ENCODE peak calls at places on chromosomes 7 and 10, in ten cellular contexts. One of them, this sample, is unnamed.

GRCh38 chr7:140645166-140645565 is 4.6 kb upstream of the DENND2A start:
- DNase-seq in A549: no peak
- DNase-seq in Peyer's patch: no peak
- DNase-seq in transverse colon: no peak
- DNase-seq in tibial nerve: no peak
- DNase-seq in right lobe of liver: no peak
- DNase-seq in uterus: no peak
- DNase-seq in spleen: peak; percentile 34
- DNase-seq in ovary: peak; percentile 19
- DNase-seq in HCT116: no peak
- DNase-seq in this sample: peak; percentile 50

GRCh38 chr7:7868245-7868899 is 100.2 kb upstream of the GLCCI1 start:
- DNase-seq in A549: no peak
- DNase-seq in transverse colon: no peak
- DNase-seq in tibial nerve: no peak
- DNase-seq in ovary: no peak
- DNase-seq in uterus: no peak
- DNase-seq in right lobe of liver: no peak
- DNase-seq in spleen: no peak
- DNase-seq in HCT116: no peak
- DNase-seq in Peyer's patch: no peak
- DNase-seq in this sample: peak; percentile 65

GRCh38 chr10:107487284-107487683 is 322.8 kb upstream of the SORCS1 start:
- DNase-seq in tibial nerve: no peak
- DNase-seq in ovary: no peak
- DNase-seq in spleen: no peak
- DNase-seq in right lobe of liver: no peak
- DNase-seq in Peyer's patch: no peak
- DNase-seq in A549: no peak
- DNase-seq in transverse colon: no peak
- DNase-seq in HCT116: no peak
- DNase-seq in uterus: no peak
- DNase-seq in this sample: no peak

GRCh38 chr7:51590746-51591145 is 274.1 kb upstream of the COBL start:
- DNase-seq in A549: no peak
- DNase-seq in spleen: no peak
- DNase-seq in tibial nerve: no peak
- DNase-seq in ovary: no peak
- DNase-seq in Peyer's patch: no peak
- DNase-seq in transverse colon: no peak
- DNase-seq in uterus: no peak
- DNase-seq in HCT116: no peak
- DNase-seq in right lobe of liver: no peak
- DNase-seq in this sample: no peak

GRCh38 chr7:104106106-104106505 is 101.7 kb downstream of the ORC5 start:
- DNase-seq in A549: no peak
- DNase-seq in Peyer's patch: no peak
- DNase-seq in right lobe of liver: no peak
- DNase-seq in tibial nerve: no peak
- DNase-seq in uterus: no peak
- DNase-seq in ovary: no peak
- DNase-seq in transverse colon: no peak
- DNase-seq in HCT116: no peak
- DNase-seq in spleen: no peak
- DNase-seq in this sample: no peak

GRCh38 chr10:118662228-118663035 is 67.0 kb upstream of the PRLHR start:
- DNase-seq in spleen: peak; percentile 43
- DNase-seq in tibial nerve: no peak
- DNase-seq in ovary: no peak
- DNase-seq in Peyer's patch: no peak
- DNase-seq in right lobe of liver: no peak
- DNase-seq in uterus: no peak
- DNase-seq in transverse colon: peak; percentile 39
- DNase-seq in A549: no peak
- DNase-seq in HCT116: no peak
- DNase-seq in this sample: peak; percentile 55

GRCh38 chr7:155343150-155343549 is 45.5 kb downstream of the INSIG1 start:
- DNase-seq in A549: no peak
- DNase-seq in Peyer's patch: no peak
- DNase-seq in spleen: no peak
- DNase-seq in ovary: no peak
- DNase-seq in uterus: no peak
- DNase-seq in HCT116: no peak
- DNase-seq in transverse colon: no peak
- DNase-seq in tibial nerve: no peak
- DNase-seq in right lobe of liver: peak; percentile 16
- DNase-seq in this sample: peak; percentile 46

GRCh38 chr7:101330011-101330484 is 8.4 kb upstream of the IFT22 start:
- DNase-seq in transverse colon: no peak
- DNase-seq in HCT116: no peak
- DNase-seq in spleen: no peak
- DNase-seq in A549: no peak
- DNase-seq in right lobe of liver: no peak
- DNase-seq in Peyer's patch: no peak
- DNase-seq in tibial nerve: no peak
- DNase-seq in ovary: no peak
- DNase-seq in uterus: no peak
- DNase-seq in this sample: no peak

GRCh38 chr7:152054377-152055230 is 29.1 kb downstream of the GALNT11 start:
- DNase-seq in Peyer's patch: no peak
- DNase-seq in right lobe of liver: peak; percentile 64
- DNase-seq in tibial nerve: peak; percentile 17
- DNase-seq in spleen: no peak
- DNase-seq in ovary: no peak
- DNase-seq in A549: no peak
- DNase-seq in HCT116: no peak
- DNase-seq in uterus: peak; percentile 26
- DNase-seq in transverse colon: no peak
- DNase-seq in this sample: no peak

GRCh38 chr7:43868681-43869017 is 668 bp downstream of the MRPS24 start:
- DNase-seq in uterus: no peak
- DNase-seq in A549: no peak
- DNase-seq in ovary: no peak
- DNase-seq in right lobe of liver: no peak
- DNase-seq in HCT116: no peak
- DNase-seq in tibial nerve: no peak
- DNase-seq in Peyer's patch: no peak
- DNase-seq in transverse colon: no peak
- DNase-seq in spleen: no peak
- DNase-seq in this sample: no peak

GRCh38 chr10:86152911-86153310 is 213.7 kb downstream of the GRID1 start:
- DNase-seq in right lobe of liver: no peak
- DNase-seq in tibial nerve: no peak
- DNase-seq in transverse colon: no peak
- DNase-seq in ovary: no peak
- DNase-seq in A549: no peak
- DNase-seq in Peyer's patch: no peak
- DNase-seq in spleen: no peak
- DNase-seq in HCT116: no peak
- DNase-seq in uterus: no peak
- DNase-seq in this sample: no peak

GRCh38 chr7:30974605-30975256 is 11.0 kb downstream of the GHRHR start:
- DNase-seq in Peyer's patch: peak; percentile 83
- DNase-seq in HCT116: peak; percentile 46
- DNase-seq in A549: peak; percentile 57
- DNase-seq in right lobe of liver: peak; percentile 73
- DNase-seq in uterus: peak; percentile 33
- DNase-seq in transverse colon: peak; percentile 77
- DNase-seq in ovary: no peak
- DNase-seq in tibial nerve: peak; percentile 28
- DNase-seq in spleen: no peak
- DNase-seq in this sample: peak; percentile 62

GRCh38 chr10:117539271-117539876 is 3.2 kb upstream of the EMX2 start:
- DNase-seq in A549: no peak
- DNase-seq in ovary: no peak
- DNase-seq in uterus: peak; percentile 44
- DNase-seq in spleen: no peak
- DNase-seq in tibial nerve: no peak
- DNase-seq in HCT116: no peak
- DNase-seq in right lobe of liver: peak; percentile 76
- DNase-seq in transverse colon: no peak
- DNase-seq in Peyer's patch: no peak
- DNase-seq in this sample: no peak

GRCh38 chr10:75294518-75294865 is 58.7 kb upstream of the COMTD1 start:
- DNase-seq in transverse colon: no peak
- DNase-seq in ovary: peak; percentile 66
- DNase-seq in spleen: peak; percentile 80
- DNase-seq in HCT116: no peak
- DNase-seq in Peyer's patch: no peak
- DNase-seq in right lobe of liver: no peak
- DNase-seq in A549: no peak
- DNase-seq in tibial nerve: no peak
- DNase-seq in uterus: no peak
- DNase-seq in this sample: peak; percentile 79

GRCh38 chr7:134089446-134089845 is 37.7 kb upstream of the LRGUK start:
- DNase-seq in spleen: no peak
- DNase-seq in right lobe of liver: no peak
- DNase-seq in uterus: no peak
- DNase-seq in transverse colon: no peak
- DNase-seq in tibial nerve: no peak
- DNase-seq in ovary: no peak
- DNase-seq in A549: no peak
- DNase-seq in Peyer's patch: no peak
- DNase-seq in HCT116: no peak
- DNase-seq in this sample: no peak

GRCh38 chr7:126227055-126227454 is 1025.7 kb downstream of the GRM8 start:
- DNase-seq in transverse colon: no peak
- DNase-seq in Peyer's patch: no peak
- DNase-seq in uterus: no peak
- DNase-seq in spleen: no peak
- DNase-seq in tibial nerve: no peak
- DNase-seq in HCT116: no peak
- DNase-seq in A549: no peak
- DNase-seq in right lobe of liver: no peak
- DNase-seq in ovary: no peak
- DNase-seq in this sample: no peak

DNA sequence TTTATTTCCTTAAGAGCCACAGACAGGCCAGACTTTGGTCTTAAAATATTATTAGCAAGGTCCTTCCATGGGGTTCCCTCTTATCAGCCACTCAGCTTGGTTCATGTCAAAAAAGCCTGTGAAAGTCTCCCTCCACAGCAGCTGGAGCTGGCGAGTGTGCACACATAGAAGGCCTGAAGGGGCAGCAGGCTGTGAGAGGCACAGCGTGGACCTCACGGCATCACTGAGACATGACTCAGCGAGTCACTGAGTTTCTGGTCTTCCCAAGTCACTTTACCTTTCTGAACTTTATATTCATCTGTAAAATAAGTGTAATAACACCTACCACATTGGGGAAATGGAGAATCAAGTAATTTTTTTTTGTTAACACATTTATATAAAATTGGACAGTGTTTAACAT is 8.7 kb downstream of the TAF3 start:
- DNase-seq in spleen: no peak
- DNase-seq in tibial nerve: no peak
- DNase-seq in right lobe of liver: no peak
- DNase-seq in ovary: no peak
- DNase-seq in A549: peak; percentile 55
- DNase-seq in HCT116: no peak
- DNase-seq in Peyer's patch: no peak
- DNase-seq in uterus: no peak
- DNase-seq in transverse colon: no peak
- DNase-seq in this sample: no peak
- TF ChIP-seq CTCF in spleen: no peak
- TF ChIP-seq CTCF in tibial nerve: no peak
- TF ChIP-seq CTCF in right lobe of liver: no peak
- TF ChIP-seq CTCF in ovary: no peak
- TF ChIP-seq CTCF in A549: no peak
- TF ChIP-seq CTCF in HCT116: peak; percentile 25
- TF ChIP-seq CTCF in Peyer's patch: no peak
- TF ChIP-seq CTCF in uterus: no peak
- TF ChIP-seq CTCF in transverse colon: no peak
- TF ChIP-seq CTCF in this sample: no peak

GRCh38 chr7:192035-192649 is at the start of gene FAM20C:
- DNase-seq in ovary: peak; percentile 86
- DNase-seq in HCT116: peak; percentile 23
- DNase-seq in uterus: peak; percentile 77
- DNase-seq in A549: peak; percentile 91
- DNase-seq in transverse colon: peak; percentile 83
- DNase-seq in Peyer's patch: peak; percentile 87
- DNase-seq in right lobe of liver: peak; percentile 94
- DNase-seq in tibial nerve: peak; percentile 77
- DNase-seq in spleen: peak; percentile 90
- DNase-seq in this sample: peak; percentile 95
- TF ChIP-seq POLR2A in ovary: peak; percentile 69
- TF ChIP-seq POLR2A in HCT116: peak; percentile 62
- TF ChIP-seq POLR2A in uterus: peak; percentile 87
- TF ChIP-seq POLR2A in A549: peak; percentile 80
- TF ChIP-seq POLR2A in transverse colon: peak; percentile 46
- TF ChIP-seq POLR2A in Peyer's patch: peak; percentile 79
- TF ChIP-seq POLR2A in right lobe of liver: peak; percentile 91
- TF ChIP-seq POLR2A in tibial nerve: peak; percentile 84
- TF ChIP-seq POLR2A in spleen: no peak
- TF ChIP-seq POLR2A in this sample: no peak

DNA sequence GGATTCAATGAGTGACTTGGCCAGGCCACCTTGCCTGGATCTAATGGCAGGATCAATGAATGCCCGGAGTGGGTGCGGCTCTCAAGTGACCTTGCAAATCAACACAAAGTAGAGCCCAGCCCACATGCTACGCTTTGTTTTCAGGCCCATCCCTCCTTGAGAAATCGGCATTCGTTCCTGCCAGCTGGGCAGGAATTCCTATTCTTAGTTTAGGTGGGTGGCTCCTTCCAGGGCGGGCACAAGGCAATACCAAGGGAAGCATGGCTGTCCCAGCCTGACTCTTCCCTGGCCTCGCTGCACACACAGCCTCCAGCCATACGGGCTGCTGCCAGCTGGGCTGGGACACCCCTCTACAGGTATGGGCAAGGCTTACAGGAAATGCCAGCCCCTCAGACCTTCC is 119.3 kb downstream of the SH3PXD2A start:
- DNase-seq in transverse colon: no peak
- DNase-seq in uterus: no peak
- DNase-seq in ovary: no peak
- DNase-seq in right lobe of liver: no peak
- DNase-seq in HCT116: no peak
- DNase-seq in tibial nerve: no peak
- DNase-seq in spleen: no peak
- DNase-seq in A549: no peak
- DNase-seq in Peyer's patch: no peak
- DNase-seq in this sample: no peak
- H3K4me1 ChIP-seq in transverse colon: peaks cover 25% of the 10 kb centered on the region
- H3K4me1 ChIP-seq in uterus: no peaks in the 10 kb centered on the region
- H3K4me1 ChIP-seq in ovary: peaks cover 5% of the 10 kb centered on the region
- H3K4me1 ChIP-seq in right lobe of liver: no peaks in the 10 kb centered on the region
- H3K4me1 ChIP-seq in HCT116: peaks cover 6% of the 10 kb centered on the region
- H3K4me1 ChIP-seq in tibial nerve: no peaks in the 10 kb centered on the region
- H3K4me1 ChIP-seq in spleen: peaks cover 10% of the 10 kb centered on the region
- H3K4me1 ChIP-seq in A549: peaks cover 19% of the 10 kb centered on the region
- H3K4me1 ChIP-seq in Peyer's patch: no peaks in the 10 kb centered on the region
- H3K4me1 ChIP-seq in this sample: no peaks in the 10 kb centered on the region

DNA sequence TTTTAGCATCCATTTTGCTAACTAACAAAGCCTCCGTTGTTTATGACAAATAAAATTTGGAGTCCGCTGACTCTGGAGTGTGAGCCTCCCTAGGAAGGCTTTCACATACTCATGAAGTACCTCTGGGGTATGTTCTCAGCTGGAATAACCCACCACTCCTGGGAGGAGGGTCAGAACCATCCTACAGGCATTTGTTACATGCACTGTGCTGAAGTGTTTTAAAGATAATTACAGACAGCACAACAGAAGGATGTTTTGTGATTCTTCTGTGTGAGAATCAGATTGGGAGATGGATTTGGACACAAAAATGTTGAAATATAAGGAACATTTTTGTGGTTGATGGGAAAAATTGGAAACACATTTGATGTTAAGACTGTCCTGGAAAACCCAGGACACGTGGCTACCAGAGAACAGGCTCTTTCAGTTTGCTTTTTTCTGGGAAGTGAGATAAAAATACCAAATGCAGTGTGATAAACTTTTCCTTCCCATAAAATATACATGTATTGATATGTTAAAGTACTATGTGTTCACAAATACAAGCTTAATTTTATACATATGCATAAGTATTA is 61.4 kb downstream of the BICC1 start:
- DNase-seq in tibial nerve: no peak
- DNase-seq in spleen: no peak
- DNase-seq in right lobe of liver: no peak
- DNase-seq in HCT116: no peak
- DNase-seq in transverse colon: no peak
- DNase-seq in ovary: no peak
- DNase-seq in Peyer's patch: no peak
- DNase-seq in uterus: no peak
- DNase-seq in A549: no peak
- DNase-seq in this sample: no peak
- TF ChIP-seq CTCF in tibial nerve: no peak
- TF ChIP-seq CTCF in spleen: no peak
- TF ChIP-seq CTCF in right lobe of liver: no peak
- TF ChIP-seq CTCF in HCT116: no peak
- TF ChIP-seq CTCF in transverse colon: no peak
- TF ChIP-seq CTCF in ovary: no peak
- TF ChIP-seq CTCF in Peyer's patch: no peak
- TF ChIP-seq CTCF in uterus: no peak
- TF ChIP-seq CTCF in A549: no peak
- TF ChIP-seq CTCF in this sample: no peak

This sample was measured in sigmoid colon.